ENCODE peak calls at places on chromosome 11, in ten cellular contexts. T, F, J, I, A, B, U, L, Q and D are unnamed samples.
A peak's percentile ranks its signal among the peaks of the same experiment; 100 is the strongest.

GRCh38 chr11:120290945-120291344 is 34.2 kb upstream of the TLCD5 start:
- DNase-seq in T (no peak), F (no peak), J (no peak), I (no peak), A (no peak), B (no peak), U (no peak), L (no peak), Q (no peak), D (no peak)

GRCh38 chr11:58058276-58059010 is 27.7 kb downstream of the OR6Q1 start:
- DNase-seq in T (no peak), F (peak; percentile 66), J (no peak), I (no peak), A (no peak), B (no peak), U (no peak), L (peak; percentile 6), Q (no peak), D (no peak)

GRCh38 chr11:35927730-35928129 is 16.1 kb upstream of the LDLRAD3 start:
- DNase-seq in T (no peak), F (peak; percentile 84), J (peak; percentile 83), I (peak; percentile 70), A (no peak), B (peak; percentile 67), U (no peak), L (no peak), Q (no peak), D (peak; percentile 77)

GRCh38 chr11:108654994-108655631 is 9.8 kb upstream of the DDX10 start:
- DNase-seq in T (no peak), F (no peak), J (peak; percentile 27), I (peak; percentile 74), A (no peak), B (peak; percentile 43), U (peak; percentile 55), L (peak; percentile 8), Q (peak; percentile 56), D (no peak)

GRCh38 chr11:125101596-125101995 is 9.8 kb downstream of the TMEM218 start:
- DNase-seq in T (no peak), F (no peak), J (no peak), I (no peak), A (no peak), B (no peak), U (no peak), L (no peak), Q (no peak), D (no peak)

GRCh38 chr11:27933992-27934829 is 173.7 kb downstream of the KIF18A start:
- DNase-seq in T (no peak), F (no peak), J (peak; percentile 31), I (no peak), A (peak; percentile 98), B (peak; percentile 100), U (no peak), L (peak; percentile 99), Q (peak; percentile 50), D (no peak)

GRCh38 chr11:73716153-73717056 is 44.5 kb downstream of the RAB6A start:
- DNase-seq in T (no peak), F (no peak), J (no peak), I (no peak), A (no peak), B (no peak), U (no peak), L (no peak), Q (no peak), D (no peak)

GRCh38 chr11:44727373-44728084 is 767 bp downstream of the TSPAN18 start:
- DNase-seq in T (no peak), F (peak; percentile 83), J (peak; percentile 80), I (peak; percentile 89), A (no peak), B (peak; percentile 57), U (peak; percentile 94), L (peak; percentile 9), Q (peak; percentile 90), D (peak; percentile 94)

GRCh38 chr11:12215192-12215591 is 104.8 kb downstream of the MICAL2 start:
- DNase-seq in T (no peak), F (peak; percentile 67), J (no peak), I (peak; percentile 60), A (no peak), B (no peak), U (peak; percentile 20), L (no peak), Q (no peak), D (peak; percentile 54)

GRCh38 chr11:723120-723883 is 17.3 kb downstream of the EPS8L2 start:
- DNase-seq in T (no peak), F (peak; percentile 52), J (no peak), I (peak; percentile 57), A (no peak), B (peak; percentile 54), U (peak; percentile 57), L (peak; percentile 28), Q (peak; percentile 10), D (no peak)

GRCh38 chr11:78187366-78188011 is 937 bp downstream of the KCTD21 start:
- DNase-seq in T (no peak), F (no peak), J (no peak), I (no peak), A (no peak), B (no peak), U (no peak), L (no peak), Q (no peak), D (no peak)

GRCh38 chr11:27837895-27838563 is 137.8 kb upstream of the BDNF start:
- DNase-seq in T (no peak), F (no peak), J (no peak), I (no peak), A (no peak), B (no peak), U (no peak), L (no peak), Q (no peak), D (no peak)

GRCh38 chr11:78188809-78189724 is at the start of gene USP35:
- DNase-seq in T (no peak), F (no peak), J (no peak), I (no peak), A (no peak), B (no peak), U (no peak), L (no peak), Q (no peak), D (peak; percentile 84)

GRCh38 chr11:74464746-74465145 is 2.6 kb downstream of the KCNE3 start:
- DNase-seq in T (no peak), F (no peak), J (no peak), I (no peak), A (no peak), B (no peak), U (no peak), L (no peak), Q (no peak), D (no peak)

GRCh38 chr11:14124345-14124744 is 161.8 kb downstream of the SPON1 start:
- DNase-seq in T (no peak), F (no peak), J (no peak), I (no peak), A (no peak), B (no peak), U (no peak), L (no peak), Q (no peak), D (no peak)

GRCh38 chr11:14499178-14499559 is 442 bp downstream of the COPB1 start:
- DNase-seq in T (no peak), F (peak; percentile 55), J (peak; percentile 30), I (peak; percentile 41), A (no peak), B (no peak), U (peak; percentile 60), L (no peak), Q (no peak), D (peak; percentile 90)

GRCh38 chr11:126334665-126335462 is 20.6 kb upstream of the ST3GAL4 start:
- DNase-seq in T (no peak), F (no peak), J (no peak), I (no peak), A (no peak), B (no peak), U (no peak), L (peak; percentile 21), Q (no peak), D (peak; percentile 59)

GRCh38 chr11:19419813-19420212 is 179.1 kb upstream of the E2F8 start:
- DNase-seq in T (no peak), F (no peak), J (no peak), I (peak; percentile 59), A (no peak), B (peak; percentile 80), U (no peak), L (no peak), Q (no peak), D (no peak)

GRCh38 chr11:35682230-35683195 is 19.9 kb downstream of the TRIM44 start:
- DNase-seq in T (no peak), F (no peak), J (no peak), I (peak; percentile 29), A (no peak), B (no peak), U (peak; percentile 41), L (no peak), Q (peak; percentile 11), D (no peak)